ENCODE peak calls at places on chromosomes 11 and 22, in ten cellular contexts. A is cardiac fibroblast; D is stimulated activated CD4-positive, alpha-beta T cell treated with anti-CD3 and anti-CD28 coated beads, TNF-alpha, amount 100 ng/mL, for 1 hour; R is vagina; Q is head of caudate nucleus; I is EL; P is NCI-H69; J is activated naive CD4-positive, alpha-beta T cell treated with anti-CD3 and anti-CD28 coated beads, Interleukin-2, amount 10 ng/mL, durations not matched to agents 7 days and 5 days; X is GM04504; N is amygdala. C is an unnamed sample.

GRCh38 chr22:30602049-30602448 is 4.9 kb upstream of the TCN2 start:
- DNase-seq in J (peak; percentile 38), P (peak; percentile 73), X (no peak), Q (no peak), D (no peak), N (no peak), R (no peak), A (peak; percentile 61), I (peak; percentile 28), C (peak; percentile 41)

GRCh38 chr11:83158474-83158786 is 1.5 kb downstream of the PCF11 start:
- DNase-seq in N (no peak), P (no peak), Q (no peak), J (no peak), I (no peak), X (no peak), D (no peak), R (no peak), A (no peak), C (no peak)

GRCh38 chr11:73295259-73295995 is 12.6 kb upstream of the ARHGEF17 start:
- DNase-seq in R (no peak), A (peak; percentile 78), P (peak; percentile 69), D (peak; percentile 22), N (no peak), X (peak; percentile 72), Q (no peak), I (peak; percentile 93), J (peak; percentile 87), C (peak; percentile 84)

GRCh38 chr22:36197601-36198146 is 3.9 kb downstream of the APOL4 start:
- DNase-seq in D (no peak), X (no peak), Q (no peak), N (no peak), A (peak; percentile 22), J (peak; percentile 35), P (peak; percentile 74), I (no peak), R (peak; percentile 88), C (peak; percentile 29)

GRCh38 chr22:29327089-29327764 is 11.7 kb upstream of the RASL10A start:
- DNase-seq in X (no peak), Q (no peak), A (no peak), D (no peak), J (no peak), R (no peak), N (no peak), P (no peak), I (no peak), C (no peak)

GRCh38 chr22:39653787-39654077 is 83.2 kb downstream of the CACNA1I start:
- DNase-seq in J (no peak), D (no peak), A (no peak), P (no peak), N (no peak), R (no peak), X (no peak), Q (no peak), I (no peak), C (no peak)

GRCh38 chr11:109940816-109941215 is 152.4 kb upstream of the ZC3H12C start:
- DNase-seq in A (peak; percentile 55), I (peak; percentile 87), P (no peak), R (no peak), J (no peak), Q (no peak), N (no peak), D (no peak), X (peak; percentile 79), C (peak; percentile 89)

GRCh38 chr11:132123854-132124835 is 753.7 kb downstream of the NTM start:
- DNase-seq in D (no peak), R (no peak), Q (no peak), P (peak; percentile 38), X (no peak), J (no peak), A (no peak), I (no peak), N (no peak), C (no peak)

GRCh38 chr22:31958625-31959239 is 14.4 kb downstream of the YWHAH start:
- DNase-seq in I (no peak), N (no peak), Q (no peak), R (no peak), J (no peak), D (no peak), P (no peak), X (no peak), A (no peak), C (no peak)

GRCh38 chr11:31815743-31816466 is 4.8 kb upstream of the PAX6 start:
- DNase-seq in R (no peak), X (no peak), P (peak; percentile 39), J (no peak), I (no peak), N (no peak), A (no peak), Q (no peak), D (no peak), C (no peak)

GRCh38 chr11:117761993-117762392 is 35.0 kb downstream of the DSCAML1 start:
- DNase-seq in D (no peak), A (no peak), X (no peak), Q (no peak), P (peak; percentile 86), I (no peak), J (no peak), N (no peak), R (no peak), C (no peak)

GRCh38 chr11:16346975-16347374 is 9.4 kb downstream of the SOX6 start:
- DNase-seq in I (peak; percentile 57), D (no peak), A (no peak), R (no peak), Q (no peak), P (peak; percentile 82), N (no peak), X (no peak), J (no peak), C (peak; percentile 17)

GRCh38 chr22:46355369-46355995 is 20.0 kb downstream of the TRMU start:
- DNase-seq in J (peak; percentile 76), N (peak; percentile 18), X (no peak), Q (peak; percentile 64), R (no peak), I (peak; percentile 59), A (peak; percentile 67), D (no peak), P (peak; percentile 58), C (peak; percentile 52)

GRCh38 chr11:115611343-115611742 is 107.1 kb upstream of the CADM1 start:
- DNase-seq in P (no peak), R (no peak), N (no peak), D (no peak), A (no peak), I (no peak), X (no peak), Q (no peak), J (no peak), C (no peak)

GRCh38 chr22:43953988-43954771 is 1.1 kb upstream of the SAMM50 start:
- DNase-seq in R (no peak), I (no peak), A (no peak), D (no peak), P (peak; percentile 23), N (no peak), Q (no peak), X (no peak), J (no peak), C (no peak)

GRCh38 chr22:38494498-38494897 is 11.6 kb downstream of the DDX17 start:
- DNase-seq in N (no peak), Q (no peak), R (no peak), D (no peak), I (peak; percentile 68), J (no peak), P (no peak), A (peak; percentile 35), X (no peak), C (no peak)

GRCh38 chr11:10490032-10490397 is 35.0 kb downstream of the AMPD3 start:
- DNase-seq in X (no peak), J (no peak), D (no peak), R (peak; percentile 89), Q (no peak), P (no peak), I (no peak), N (no peak), A (no peak), C (no peak)

GRCh38 chr11:88357323-88358039 is 19.9 kb upstream of the CTSC start:
- DNase-seq in N (no peak), Q (no peak), A (peak; percentile 69), J (no peak), X (no peak), P (peak; percentile 91), R (no peak), I (peak; percentile 25), D (no peak), C (no peak)

GRCh38 chr11:94786264-94787126 is 18.3 kb downstream of the AMOTL1 start:
- DNase-seq in A (peak; percentile 74), R (no peak), N (no peak), Q (no peak), I (peak; percentile 56), X (no peak), J (no peak), P (peak; percentile 30), D (no peak), C (no peak)

GRCh38 chr11:87251560-87251959 is 213.8 kb downstream of the TMEM135 start:
- DNase-seq in P (no peak), R (no peak), I (no peak), N (no peak), J (no peak), A (no peak), Q (no peak), X (no peak), D (no peak), C (no peak)

GRCh38 chr11:33912405-33913361 is 20.8 kb upstream of the LMO2 start:
- DNase-seq in J (no peak), X (peak; percentile 76), Q (no peak), A (peak; percentile 75), R (no peak), P (peak; percentile 96), N (no peak), D (no peak), I (peak; percentile 77), C (peak; percentile 85)

GRCh38 chr11:35615911-35616900 is 2.1 kb upstream of the FJX1 start:
- DNase-seq in P (peak; percentile 86), Q (peak; percentile 15), X (no peak), N (peak; percentile 7), R (no peak), A (peak; percentile 78), I (peak; percentile 66), D (no peak), J (peak; percentile 25), C (peak; percentile 50)

GRCh38 chr11:2687782-2688191 is 12.0 kb downstream of the KCNQ1OT1 start:
- DNase-seq in I (no peak), Q (no peak), P (peak; percentile 11), D (no peak), J (no peak), R (no peak), A (no peak), X (no peak), N (no peak), C (no peak)

GRCh38 chr11:68014157-68014965 is 4.2 kb downstream of the ALDH3B1 start:
- DNase-seq in N (no peak), Q (no peak), R (no peak), J (no peak), A (peak; percentile 92), P (peak; percentile 54), X (no peak), I (peak; percentile 85), D (no peak), C (peak; percentile 97)

GRCh38 chr11:124209824-124210357 is 26.7 kb downstream of the OR10D3 start:
- DNase-seq in D (no peak), P (no peak), I (no peak), X (no peak), A (no peak), N (no peak), R (no peak), Q (no peak), J (no peak), C (no peak)

GRCh38 chr11:17558916-17559315 is 11.9 kb downstream of the OTOG start:
- DNase-seq in A (no peak), R (no peak), X (no peak), J (no peak), Q (no peak), N (no peak), P (no peak), D (no peak), I (no peak), C (no peak)

GRCh38 chr11:10979529-10979928 is 121.7 kb upstream of the ZBED5 start:
- DNase-seq in I (no peak), J (no peak), D (no peak), A (no peak), Q (no peak), X (no peak), P (no peak), R (no peak), N (no peak), C (no peak)

GRCh38 chr11:125168875-125169537 is 4.5 kb downstream of the PKNOX2 start:
- DNase-seq in I (no peak), N (no peak), P (no peak), Q (no peak), R (no peak), D (no peak), J (no peak), A (peak; percentile 70), X (no peak), C (no peak)

C was measured in HT1080.